ENCODE peak calls at places on chromosome 6, in ten cellular contexts. O, P, E, L, D, Y, B, C, Q and Z are unnamed samples.

GRCh38 chr6:35142578-35142977 is 1.4 kb upstream of the TCP11 start:
- DNase-seq in O (no peak), P (no peak), E (no peak), L (no peak), D (no peak), Y (no peak), B (no peak), C (no peak), Q (no peak), Z (no peak)

GRCh38 chr6:42104095-42104806 is 38.2 kb downstream of the C6orf132 start:
- DNase-seq in O (peak), P (peak), E (peak), L (peak), D (no peak), Y (no peak), B (peak), C (peak), Q (peak), Z (peak)

GRCh38 chr6:54860739-54861138 is 14.2 kb downstream of the FAM83B start:
- DNase-seq in O (no peak), P (no peak), E (no peak), L (no peak), D (no peak), Y (no peak), B (no peak), C (peak), Q (no peak), Z (no peak)

GRCh38 chr6:90074161-90074560 is 179.9 kb downstream of the GJA10 start:
- DNase-seq in O (no peak), P (no peak), E (no peak), L (no peak), D (no peak), Y (no peak), B (peak), C (no peak), Q (no peak), Z (no peak)

GRCh38 chr6:43989556-43990248 is 137.6 kb downstream of the MRPL14 start:
- DNase-seq in O (no peak), P (no peak), E (peak), L (no peak), D (peak), Y (no peak), B (no peak), C (no peak), Q (no peak), Z (no peak)

GRCh38 chr6:116392158-116393032 is 21.6 kb downstream of the DSE start:
- DNase-seq in O (no peak), P (no peak), E (no peak), L (no peak), D (no peak), Y (no peak), B (no peak), C (peak), Q (no peak), Z (peak)

GRCh38 chr6:167872538-167873210 is 46.0 kb downstream of the AFDN start:
- DNase-seq in O (no peak), P (no peak), E (no peak), L (no peak), D (no peak), Y (no peak), B (no peak), C (no peak), Q (no peak), Z (no peak)

GRCh38 chr6:168188974-168189678 is 110.1 kb upstream of the FRMD1 start:
- DNase-seq in O (no peak), P (peak), E (no peak), L (peak), D (no peak), Y (no peak), B (no peak), C (no peak), Q (no peak), Z (no peak)

GRCh38 chr6:56521454-56521853 is 121.2 kb downstream of the DST start:
- DNase-seq in O (no peak), P (no peak), E (no peak), L (no peak), D (no peak), Y (peak), B (no peak), C (no peak), Q (no peak), Z (no peak)

GRCh38 chr6:28252507-28252975 is 472 bp upstream of the ZKSCAN4 start:
- DNase-seq in O (no peak), P (no peak), E (no peak), L (no peak), D (no peak), Y (no peak), B (no peak), C (no peak), Q (no peak), Z (no peak)

GRCh38 chr6:129498950-129499870 is 210.8 kb downstream of the ARHGAP18 start:
- DNase-seq in O (no peak), P (no peak), E (no peak), L (peak), D (no peak), Y (peak), B (no peak), C (peak), Q (no peak), Z (peak)

GRCh38 chr6:144216668-144217218 is 66.4 kb downstream of the STX11 start:
- DNase-seq in O (no peak), P (no peak), E (peak), L (no peak), D (peak), Y (no peak), B (no peak), C (no peak), Q (no peak), Z (peak)

GRCh38 chr6:40524797-40525584 is 62.2 kb downstream of the LRFN2 start:
- DNase-seq in O (no peak), P (no peak), E (no peak), L (no peak), D (no peak), Y (no peak), B (no peak), C (no peak), Q (no peak), Z (no peak)

GRCh38 chr6:18154507-18155272 is at the start of gene TPMT:
- DNase-seq in O (no peak), P (peak), E (peak), L (peak), D (no peak), Y (no peak), B (peak), C (peak), Q (peak), Z (no peak)

GRCh38 chr6:135182993-135183531 is 2.0 kb downstream of the MYB start:
- DNase-seq in O (no peak), P (no peak), E (peak), L (no peak), D (peak), Y (no peak), B (no peak), C (no peak), Q (peak), Z (no peak)

GRCh38 chr6:57267586-57268293 is 45.6 kb upstream of the RAB23 start:
- DNase-seq in O (peak), P (peak), E (peak), L (peak), D (no peak), Y (peak), B (peak), C (peak), Q (peak), Z (no peak)

GRCh38 chr6:28474441-28475219 is 31.3 kb upstream of the ZSCAN23 start:
- DNase-seq in O (no peak), P (peak), E (no peak), L (no peak), D (no peak), Y (peak), B (peak), C (peak), Q (no peak), Z (no peak)

GRCh38 chr6:5339757-5340156 is 78.4 kb downstream of the FARS2 start:
- DNase-seq in O (no peak), P (no peak), E (no peak), L (no peak), D (no peak), Y (no peak), B (no peak), C (no peak), Q (no peak), Z (no peak)

GRCh38 chr6:35148167-35148741 is 7.1 kb upstream of the TCP11 start:
- DNase-seq in O (no peak), P (no peak), E (no peak), L (no peak), D (no peak), Y (no peak), B (peak), C (peak), Q (no peak), Z (no peak)

GRCh38 chr6:134766497-134766896 is 183.4 kb downstream of the ALDH8A1 start:
- DNase-seq in O (no peak), P (no peak), E (no peak), L (no peak), D (no peak), Y (no peak), B (no peak), C (no peak), Q (no peak), Z (no peak)

GRCh38 chr6:105920071-105920470 is 166.1 kb upstream of the PRDM1 start:
- DNase-seq in O (no peak), P (no peak), E (no peak), L (no peak), D (no peak), Y (no peak), B (no peak), C (no peak), Q (no peak), Z (no peak)

DNA sequence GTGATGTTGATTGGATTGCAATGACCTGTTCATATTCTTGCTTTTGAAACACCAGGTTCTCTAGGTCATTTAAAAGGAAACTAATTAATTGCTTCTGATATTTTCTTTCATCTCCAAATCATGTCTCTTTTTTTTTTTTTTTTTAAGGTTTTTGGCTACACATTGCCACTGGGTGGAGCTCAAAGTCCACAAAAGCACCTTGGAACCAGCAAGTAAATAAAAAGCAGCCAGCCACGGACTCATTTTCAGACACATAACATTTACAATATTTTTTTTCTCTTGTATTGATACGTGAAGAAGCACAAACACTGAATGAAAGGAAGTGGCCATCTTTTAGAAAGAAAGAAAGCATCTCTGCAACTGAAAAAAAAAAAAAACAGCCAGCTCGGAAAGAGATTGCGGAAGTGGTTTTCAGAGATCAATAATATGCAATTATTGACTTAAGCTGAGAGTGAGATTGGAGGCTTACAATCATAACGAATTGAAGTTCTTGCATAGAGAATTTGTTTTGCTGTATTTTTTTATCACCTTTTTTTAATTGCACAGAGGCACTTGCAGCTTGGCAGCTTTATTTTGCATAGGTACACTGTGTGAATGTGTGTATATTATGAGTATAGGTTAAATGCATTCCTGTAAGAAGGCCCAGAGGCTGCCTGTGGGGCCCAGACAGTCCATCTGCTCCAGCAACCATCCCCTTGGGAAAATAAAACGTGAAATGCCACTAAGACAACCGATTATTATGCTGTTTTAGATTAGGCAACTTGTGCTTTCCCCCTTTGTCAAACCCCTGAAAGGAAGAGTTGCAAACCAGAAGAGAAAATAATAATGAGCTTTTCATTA is 28.2 kb downstream of the CGA start:
- DNase-seq in O (peak), P (peak), E (no peak), L (no peak), D (no peak), Y (peak), B (peak), C (peak), Q (peak), Z (no peak)
- TF ChIP-seq CTCF in O (peak), P (peak), E (peak), L (peak), D (peak), Y (peak), B (peak), C (peak), Q (no peak), Z (peak)

GRCh38 chr6:31640612-31641011 is 11.8 kb downstream of the BAG6 start:
- DNase-seq in O (no peak), P (no peak), E (no peak), L (no peak), D (no peak), Y (no peak), B (no peak), C (no peak), Q (no peak), Z (no peak)

GRCh38 chr6:31641370-31641769 is 11.1 kb downstream of the BAG6 start:
- DNase-seq in O (no peak), P (no peak), E (no peak), L (no peak), D (no peak), Y (no peak), B (no peak), C (no peak), Q (no peak), Z (no peak)

GRCh38 chr6:31642798-31643570 is 9.5 kb downstream of the BAG6 start:
- DNase-seq in O (no peak), P (no peak), E (no peak), L (no peak), D (no peak), Y (no peak), B (no peak), C (no peak), Q (no peak), Z (no peak)

GRCh38 chr6:31645325-31645724 is 7.1 kb downstream of the BAG6 start:
- DNase-seq in O (no peak), P (no peak), E (no peak), L (no peak), D (no peak), Y (no peak), B (no peak), C (no peak), Q (no peak), Z (no peak)

GRCh38 chr6:31643818-31644454 is 8.5 kb downstream of the BAG6 start:
- DNase-seq in O (no peak), P (no peak), E (no peak), L (no peak), D (no peak), Y (no peak), B (no peak), C (no peak), Q (no peak), Z (no peak)
- TF ChIP-seq CTCF in O (no peak), P (no peak), E (no peak), L (no peak), D (no peak), Y (no peak), B (no peak), C (no peak), Q (no peak), Z (no peak)

DNA sequence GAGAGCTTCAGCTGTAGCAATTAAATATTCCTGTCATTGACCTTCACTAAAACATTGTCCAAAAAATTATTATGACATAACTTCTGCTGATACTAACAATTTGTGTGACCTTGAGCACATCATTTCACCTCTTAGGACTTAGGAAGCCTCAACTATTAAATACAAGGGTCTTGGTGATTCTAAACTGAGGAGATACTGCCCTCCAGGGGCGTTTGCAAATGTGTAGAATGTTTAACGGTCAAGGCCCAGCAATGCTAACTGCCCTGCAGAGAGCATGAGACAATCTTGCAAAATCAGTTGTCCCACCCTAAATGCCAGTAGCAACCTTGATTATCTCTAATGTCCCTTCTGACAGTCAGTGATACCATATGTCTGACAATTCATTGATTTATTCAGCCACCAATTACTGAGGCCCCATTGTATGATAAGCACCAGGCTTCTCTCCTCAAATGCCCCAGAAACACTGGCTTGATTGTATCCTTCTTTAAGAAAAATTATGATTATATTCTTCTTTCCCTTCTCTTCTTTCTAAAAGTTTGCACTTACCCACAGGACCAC is 284.1 kb upstream of the PLN start:
- DNase-seq in O (no peak), P (no peak), E (no peak), L (no peak), D (no peak), Y (peak), B (peak), C (peak), Q (no peak), Z (no peak)
- TF ChIP-seq CTCF in O (peak), P (peak), E (no peak), L (peak), D (peak), Y (no peak), B (peak), C (peak), Q (no peak), Z (no peak)

DNA sequence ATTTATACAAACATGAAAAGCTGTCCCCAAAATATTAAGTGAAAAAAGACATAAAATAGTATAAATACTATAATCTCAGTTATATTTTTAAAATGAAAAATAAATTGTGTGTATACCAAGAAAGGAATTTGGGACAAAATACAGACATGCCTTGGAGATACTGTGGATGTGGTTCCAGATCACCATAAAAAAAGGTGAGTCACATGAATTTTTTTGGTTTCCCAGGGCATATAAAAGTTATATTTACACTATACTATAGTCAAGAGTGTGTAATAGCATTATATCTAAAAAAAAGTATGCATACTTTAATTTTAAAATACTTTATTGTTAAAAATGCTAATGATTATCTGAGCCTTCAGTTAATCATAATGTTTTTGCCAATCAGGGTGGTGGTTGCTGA is 17.4 kb upstream of the SDHAF4 start:
- DNase-seq in O (no peak), P (no peak), E (no peak), L (no peak), D (no peak), Y (no peak), B (no peak), C (no peak), Q (no peak), Z (no peak)
- TF ChIP-seq CTCF in O (no peak), P (no peak), E (no peak), L (no peak), D (no peak), Y (no peak), B (no peak), C (no peak), Q (no peak), Z (no peak)

GRCh38 chr6:112785408-112785807 is 438.3 kb downstream of the RFPL4B start:
- DNase-seq in O (no peak), P (no peak), E (no peak), L (no peak), D (no peak), Y (no peak), B (no peak), C (no peak), Q (no peak), Z (no peak)

GRCh38 chr6:112786801-112787200 is 439.7 kb downstream of the RFPL4B start:
- DNase-seq in O (no peak), P (no peak), E (no peak), L (no peak), D (no peak), Y (no peak), B (no peak), C (no peak), Q (no peak), Z (no peak)

GRCh38 chr6:112780498-112781096 is 433.5 kb downstream of the RFPL4B start:
- DNase-seq in O (peak), P (peak), E (peak), L (peak), D (peak), Y (peak), B (peak), C (peak), Q (peak), Z (peak)

DNA sequence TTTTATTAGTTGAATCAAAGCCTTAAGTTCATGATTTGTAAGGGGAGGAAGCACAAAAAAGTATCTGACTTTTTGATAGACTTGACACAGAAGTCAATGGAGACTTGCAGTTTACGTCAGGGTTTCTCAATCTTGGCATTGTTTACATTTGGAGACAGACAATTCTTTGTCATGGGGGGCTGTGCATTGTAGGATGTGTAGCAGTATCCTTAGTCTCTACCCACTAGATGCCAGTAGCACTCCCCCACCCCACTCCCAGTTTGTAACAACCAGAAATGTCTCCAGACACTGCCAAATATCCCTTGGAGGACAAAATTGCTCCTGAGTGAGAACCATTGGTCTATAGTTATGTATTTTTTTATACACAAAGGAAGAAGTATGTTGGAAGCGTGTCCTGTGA is 434.1 kb downstream of the RFPL4B start:
- DNase-seq in O (no peak), P (no peak), E (no peak), L (no peak), D (no peak), Y (no peak), B (peak), C (peak), Q (no peak), Z (no peak)
- TF ChIP-seq CTCF in O (no peak), P (no peak), E (no peak), L (no peak), D (no peak), Y (no peak), B (no peak), C (peak), Q (no peak), Z (no peak)

DNA sequence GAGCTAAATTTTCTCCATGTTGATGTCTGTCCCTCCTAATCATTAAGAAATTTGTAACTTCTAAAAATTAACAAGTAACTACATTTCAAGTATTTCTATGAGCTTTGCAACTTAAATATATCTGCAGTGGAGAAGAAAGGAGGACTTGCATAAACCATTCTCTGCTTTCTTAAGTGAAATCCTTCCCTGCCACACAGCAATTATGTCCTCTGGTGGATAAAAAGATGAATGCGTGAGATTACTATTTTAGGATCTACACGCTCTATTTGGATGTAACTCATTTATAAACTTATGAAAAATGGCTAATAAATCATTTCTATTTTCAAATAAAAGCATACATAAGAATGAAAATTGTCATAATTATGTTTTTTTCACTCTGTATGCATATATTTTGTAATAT is 338.0 kb upstream of the PTCHD4 start:
- DNase-seq in O (no peak), P (no peak), E (no peak), L (no peak), D (no peak), Y (no peak), B (no peak), C (no peak), Q (no peak), Z (no peak)
- TF ChIP-seq CTCF in O (no peak), P (no peak), E (no peak), L (no peak), D (no peak), Y (no peak), B (no peak), C (peak), Q (no peak), Z (no peak)

DNA sequence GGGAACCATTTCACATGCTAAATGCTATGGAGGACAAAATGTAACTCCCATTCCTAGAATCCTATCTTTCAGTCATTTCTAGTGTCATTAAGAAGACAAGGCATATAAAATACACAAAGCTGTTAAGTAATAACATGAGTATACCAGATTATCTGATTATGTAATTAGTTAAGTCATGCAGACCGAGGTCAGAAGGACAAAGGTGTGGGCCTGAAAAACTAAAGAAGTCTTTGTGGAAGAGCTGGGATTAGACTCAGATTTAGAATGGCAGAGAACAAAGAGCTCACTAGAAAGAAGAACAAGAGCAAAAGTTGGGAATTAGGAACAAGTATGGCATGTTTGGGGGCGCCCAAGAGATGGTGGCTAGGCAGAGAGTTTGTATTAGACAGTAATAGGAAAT is 37.0 kb downstream of the EFHC1 start:
- DNase-seq in O (no peak), P (no peak), E (no peak), L (no peak), D (no peak), Y (no peak), B (no peak), C (no peak), Q (no peak), Z (no peak)
- TF ChIP-seq CTCF in O (no peak), P (no peak), E (no peak), L (no peak), D (no peak), Y (no peak), B (no peak), C (no peak), Q (no peak), Z (no peak)

GRCh38 chr6:94733066-94733465 is 844.3 kb upstream of the MANEA start:
- DNase-seq in O (no peak), P (no peak), E (no peak), L (no peak), D (peak), Y (no peak), B (no peak), C (no peak), Q (no peak), Z (no peak)
- TF ChIP-seq CTCF in O (no peak), P (no peak), E (no peak), L (no peak), D (no peak), Y (no peak), B (no peak), C (no peak), Q (no peak), Z (no peak)